ENCODE peak calls at places on chromosomes 4 and X, in six cellular contexts. D is H1, I is H9, E is neuronal stem cell, A is trophoblast cell, G is mesenchymal stem cell. W is an unnamed sample.

GRCh38 chr4:152278172-152278504 is 257.8 kb downstream of the FBXW7 start:
- DNase-seq in I (no peak), A (no peak), D (no peak), G (no peak), E (no peak), W (no peak)

GRCh38 chr4:2362286-2363055 is 56.0 kb downstream of the ZFYVE28 start:
- DNase-seq in A (no peak), D (no peak), E (no peak), I (no peak), G (no peak), W (no peak)

GRCh38 chrX:21734175-21734574 is 23.7 kb downstream of the SMPX start:
- DNase-seq in D (no peak), I (no peak), A (peak; percentile 79), E (no peak), G (no peak), W (no peak)

GRCh38 chr4:39472396-39472795 is 13.5 kb downstream of the LIAS start:
- DNase-seq in E (no peak), G (no peak), D (no peak), A (peak; percentile 62), I (no peak), W (no peak)

GRCh38 chr4:151199496-151200190 is 77.3 kb upstream of the PRSS48 start:
- DNase-seq in G (no peak), I (no peak), A (no peak), D (no peak), E (peak; percentile 3), W (no peak)

GRCh38 chr4:137609693-137610450 is 77.6 kb upstream of the PCDH18 start:
- DNase-seq in A (no peak), I (no peak), D (no peak), G (peak; percentile 88), E (no peak), W (peak; percentile 78)

GRCh38 chr4:182306792-182307507 is 63.7 kb downstream of the TENM3 start:
- DNase-seq in G (no peak), I (no peak), A (peak; percentile 7), D (no peak), E (no peak), W (peak; percentile 6)

GRCh38 chr4:123750044-123750443 is 353.4 kb downstream of the SPRY1 start:
- DNase-seq in D (peak; percentile 23), E (peak; percentile 46), I (peak; percentile 63), G (no peak), A (no peak), W (no peak)

GRCh38 chr4:41212221-41213203 is 1.8 kb downstream of the APBB2 start:
- DNase-seq in A (no peak), E (no peak), D (no peak), G (peak; percentile 71), I (no peak), W (peak; percentile 64)

GRCh38 chrX:118350221-118350620 is 4.3 kb downstream of the WDR44 start:
- DNase-seq in D (no peak), G (peak; percentile 47), A (no peak), E (no peak), I (no peak), W (peak; percentile 40)

GRCh38 chr4:7226464-7226863 is 34.1 kb downstream of the SORCS2 start:
- DNase-seq in E (no peak), A (no peak), D (no peak), I (no peak), G (no peak), W (no peak)

GRCh38 chr4:79178770-79179169 is 147.1 kb downstream of the NAA11 start:
- DNase-seq in E (no peak), I (no peak), D (no peak), A (no peak), G (no peak), W (no peak)

GRCh38 chr4:185011408-185011807 is 6.9 kb upstream of the HELT start:
- DNase-seq in A (no peak), G (peak; percentile 10), I (peak; percentile 71), E (no peak), D (no peak), W (no peak)

GRCh38 chr4:135098061-135098460 is 896.5 kb upstream of the PABPC4L start:
- DNase-seq in G (no peak), I (no peak), E (no peak), A (peak; percentile 62), D (no peak), W (no peak)

GRCh38 chr4:173095022-173095421 is 73.6 kb upstream of the GALNT7 start:
- DNase-seq in D (no peak), I (no peak), E (no peak), A (no peak), G (no peak), W (no peak)

GRCh38 chrX:130770615-130771014 is 132.4 kb downstream of the ENOX2 start:
- DNase-seq in I (no peak), G (peak; percentile 87), D (no peak), A (no peak), E (no peak), W (peak; percentile 81)

GRCh38 chr4:12110607-12111006 is 681.9 kb upstream of the HS3ST1 start:
- DNase-seq in G (no peak), D (no peak), A (no peak), I (no peak), E (no peak), W (no peak)

GRCh38 chr4:3205995-3206394 is 43.0 kb upstream of the MSANTD1 start:
- DNase-seq in D (no peak), G (no peak), I (no peak), E (peak; percentile 24), A (no peak), W (no peak)

GRCh38 chr4:3645711-3646221 is 113.5 kb upstream of the LRPAP1 start:
- DNase-seq in I (no peak), E (no peak), G (no peak), A (no peak), D (no peak), W (no peak)

GRCh38 chr4:154036856-154037255 is 248.0 kb upstream of the SFRP2 start:
- DNase-seq in A (no peak), G (no peak), I (no peak), D (no peak), E (no peak), W (no peak)

GRCh38 chr4:72112514-72113156 is 80.8 kb downstream of the NPFFR2 start:
- DNase-seq in E (no peak), G (peak; percentile 94), A (peak; percentile 78), D (no peak), I (no peak), W (peak; percentile 76)

GRCh38 chr4:109719604-109720003 is 10.3 kb downstream of the PLA2G12A start:
- DNase-seq in G (no peak), I (no peak), E (no peak), D (no peak), A (no peak), W (no peak)

GRCh38 chr4:144575181-144575580 is 70.8 kb upstream of the HHIP start:
- DNase-seq in G (no peak), I (no peak), E (no peak), A (no peak), D (no peak), W (no peak)

GRCh38 chr4:8586671-8587468 is 5.7 kb upstream of the CPZ start:
- DNase-seq in G (no peak), D (no peak), A (no peak), E (no peak), I (no peak), W (no peak)

GRCh38 chrX:123648028-123648810 is 84.6 kb downstream of the THOC2 start:
- DNase-seq in E (peak; percentile 44), G (peak; percentile 88), I (peak; percentile 81), A (no peak), D (peak; percentile 54), W (peak; percentile 83)

DNA sequence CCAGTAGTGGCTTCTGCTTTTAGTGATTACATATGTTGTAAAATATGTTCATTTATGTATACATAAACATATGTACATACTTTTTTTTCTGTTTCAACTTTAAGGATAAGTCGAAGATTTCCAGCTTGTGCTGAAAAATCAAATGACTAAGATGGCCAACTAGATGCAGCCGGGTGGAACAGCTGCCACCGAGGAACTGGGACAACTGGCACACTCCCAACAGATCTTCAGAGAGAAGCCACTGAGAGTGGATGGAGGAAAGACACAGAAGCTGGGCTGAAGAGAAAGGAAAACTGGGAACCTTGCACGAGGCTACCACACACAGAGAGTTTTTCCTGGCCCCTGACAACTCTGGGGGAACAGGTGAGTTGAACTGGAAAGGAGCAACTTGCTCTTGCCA is 207.5 kb downstream of the FAM47B start:
- DNase-seq in D (no peak), G (no peak), I (no peak), A (no peak), E (no peak), W (no peak)
- H4K8ac ChIP-seq in D (no peak overlapping the region), G (no peak overlapping the region), I (no peak overlapping the region), A (no peak overlapping the region), E (no peak overlapping the region), W (no peak overlapping the region)

DNA sequence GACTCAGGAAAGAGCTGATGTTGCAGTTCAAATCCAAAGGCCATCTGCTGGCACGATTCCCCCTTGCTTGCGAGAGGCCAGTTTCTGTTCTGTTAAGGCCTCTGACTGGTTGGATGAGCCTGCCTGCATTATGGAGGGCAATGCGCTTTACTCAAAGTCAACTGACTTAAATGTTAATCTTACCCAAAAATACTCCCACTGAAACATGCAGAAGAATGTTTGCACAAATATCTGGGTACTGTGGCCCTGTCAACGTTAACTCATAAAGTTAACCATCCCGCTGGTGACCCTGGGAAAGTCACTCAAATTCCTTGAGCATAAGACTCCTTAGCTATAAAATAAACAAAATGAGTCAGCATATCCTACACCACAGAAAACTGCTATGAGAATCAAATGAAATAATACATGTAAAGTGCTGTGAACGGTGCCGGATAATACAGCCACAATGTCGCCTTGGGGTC is 326.3 kb downstream of the EVC2 start:
- DNase-seq in D (no peak), G (peak; percentile 83), E (no peak), I (no peak), A (no peak), W (peak; percentile 94)
- H4K91ac ChIP-seq in D (no peak overlapping the region), G (no peak overlapping the region), E (no peak overlapping the region), I (no peak overlapping the region), A (no peak overlapping the region), W (peak overlapping the region; percentile 99)

GRCh38 chr4:176222149-176222548 is 26.8 kb upstream of the SPATA4 start:
- DNase-seq in G (no peak), E (no peak), D (no peak), I (no peak), A (no peak), W (no peak)

GRCh38 chr4:176226736-176227135 is 31.4 kb upstream of the SPATA4 start:
- DNase-seq in A (no peak), G (peak; percentile 9), I (no peak), D (no peak), E (no peak), W (peak; percentile 48)

GRCh38 chr4:176223561-176223960 is 28.2 kb upstream of the SPATA4 start:
- DNase-seq in G (no peak), A (no peak), E (no peak), D (no peak), I (no peak), W (no peak)
- H4K8ac ChIP-seq in G (no peak overlapping the region), A (no peak overlapping the region), E (no peak overlapping the region), D (no peak overlapping the region), I (no peak overlapping the region), W (no peak overlapping the region)

GRCh38 chr4:73762409-73762808 is 22.0 kb downstream of the CXCL8 start:
- DNase-seq in I (no peak), A (no peak), G (no peak), D (no peak), E (no peak), W (no peak)

GRCh38 chr4:73765296-73765695 is 24.9 kb downstream of the CXCL8 start:
- DNase-seq in D (no peak), I (no peak), E (no peak), A (no peak), G (no peak), W (no peak)

GRCh38 chr4:73761856-73762255 is 21.5 kb downstream of the CXCL8 start:
- DNase-seq in G (no peak), A (no peak), I (no peak), D (no peak), E (no peak), W (no peak)

GRCh38 chr4:73763877-73764276 is 23.5 kb downstream of the CXCL8 start:
- DNase-seq in G (no peak), E (no peak), I (no peak), D (no peak), A (no peak), W (no peak)

GRCh38 chr4:73764513-73764912 is 24.1 kb downstream of the CXCL8 start:
- DNase-seq in G (no peak), A (no peak), E (no peak), I (no peak), D (no peak), W (peak; percentile 67)
- H4K91ac ChIP-seq in G (no peak overlapping the region), A (no peak overlapping the region), E (no peak overlapping the region), I (no peak overlapping the region), D (no peak overlapping the region), W (no peak overlapping the region)

W was measured in IMR-90.